ENCODE peak calls at places on chromosomes 6 and 20, in five cellular contexts. One of them, this sample, is unnamed.

GRCh38 chr6:3789018-3789895 is 37.7 kb upstream of the PXDC1 start:
- DNase-seq in SK-N-SH: no peak
- DNase-seq in psoas muscle: no peak
- DNase-seq in right cardiac atrium: no peak
- DNase-seq in sigmoid colon: no peak
- DNase-seq in this sample: peak; percentile 57

GRCh38 chr6:138973481-138974140 is 14.4 kb downstream of the REPS1 start:
- DNase-seq in right cardiac atrium: no peak
- DNase-seq in sigmoid colon: no peak
- DNase-seq in psoas muscle: no peak
- DNase-seq in SK-N-SH: no peak
- DNase-seq in this sample: peak; percentile 76

GRCh38 chr6:144559865-144560603 is 274.9 kb downstream of the UTRN start:
- DNase-seq in sigmoid colon: no peak
- DNase-seq in psoas muscle: no peak
- DNase-seq in SK-N-SH: peak; percentile 21
- DNase-seq in right cardiac atrium: no peak
- DNase-seq in this sample: peak; percentile 46

GRCh38 chr6:151679081-151679480 is 128.4 kb upstream of the ESR1 start:
- DNase-seq in sigmoid colon: no peak
- DNase-seq in SK-N-SH: no peak
- DNase-seq in psoas muscle: peak; percentile 64
- DNase-seq in right cardiac atrium: peak; percentile 56
- DNase-seq in this sample: peak; percentile 70

GRCh38 chr20:4766631-4767030 is 44.9 kb downstream of the PRND start:
- DNase-seq in right cardiac atrium: peak; percentile 18
- DNase-seq in sigmoid colon: no peak
- DNase-seq in SK-N-SH: no peak
- DNase-seq in psoas muscle: no peak
- DNase-seq in this sample: no peak

GRCh38 chr6:119628691-119629621 is 279.4 kb upstream of the MAN1A1 start:
- DNase-seq in right cardiac atrium: no peak
- DNase-seq in SK-N-SH: no peak
- DNase-seq in psoas muscle: no peak
- DNase-seq in sigmoid colon: no peak
- DNase-seq in this sample: peak; percentile 4

GRCh38 chr6:157966597-157966977 is 15.1 kb upstream of the SYNJ2 start:
- DNase-seq in SK-N-SH: no peak
- DNase-seq in sigmoid colon: peak; percentile 35
- DNase-seq in right cardiac atrium: no peak
- DNase-seq in psoas muscle: no peak
- DNase-seq in this sample: no peak

GRCh38 chr6:73180718-73181619 is 44.3 kb downstream of the KHDC1L start:
- DNase-seq in psoas muscle: no peak
- DNase-seq in SK-N-SH: peak; percentile 56
- DNase-seq in right cardiac atrium: peak; percentile 55
- DNase-seq in sigmoid colon: no peak
- DNase-seq in this sample: peak; percentile 85

GRCh38 chr6:127120109-127120786 is 1.8 kb downstream of the RSPO3 start:
- DNase-seq in psoas muscle: peak; percentile 57
- DNase-seq in SK-N-SH: peak; percentile 34
- DNase-seq in right cardiac atrium: peak; percentile 42
- DNase-seq in sigmoid colon: peak; percentile 65
- DNase-seq in this sample: no peak

GRCh38 chr6:106546322-106547052 is 82.8 kb downstream of the RTN4IP1 start:
- DNase-seq in right cardiac atrium: no peak
- DNase-seq in psoas muscle: no peak
- DNase-seq in sigmoid colon: no peak
- DNase-seq in SK-N-SH: no peak
- DNase-seq in this sample: peak; percentile 90

GRCh38 chr6:156803353-156803752 is 26.2 kb downstream of the ARID1B start:
- DNase-seq in right cardiac atrium: no peak
- DNase-seq in psoas muscle: no peak
- DNase-seq in sigmoid colon: no peak
- DNase-seq in SK-N-SH: no peak
- DNase-seq in this sample: no peak

GRCh38 chr6:37517411-37517812 is 17.7 kb upstream of the CCDC167 start:
- DNase-seq in psoas muscle: no peak
- DNase-seq in right cardiac atrium: no peak
- DNase-seq in sigmoid colon: no peak
- DNase-seq in SK-N-SH: no peak
- DNase-seq in this sample: no peak

GRCh38 chr6:113995632-113996031 is 24.7 kb upstream of the HDAC2 start:
- DNase-seq in psoas muscle: peak; percentile 67
- DNase-seq in right cardiac atrium: peak; percentile 54
- DNase-seq in sigmoid colon: peak; percentile 69
- DNase-seq in SK-N-SH: peak; percentile 35
- DNase-seq in this sample: peak; percentile 95

GRCh38 chr6:134714679-134715078 is 235.2 kb downstream of the ALDH8A1 start:
- DNase-seq in psoas muscle: no peak
- DNase-seq in right cardiac atrium: peak; percentile 46
- DNase-seq in SK-N-SH: no peak
- DNase-seq in sigmoid colon: no peak
- DNase-seq in this sample: no peak

GRCh38 chr6:3026811-3027626 is 27.3 kb downstream of the NQO2 start:
- DNase-seq in SK-N-SH: no peak
- DNase-seq in right cardiac atrium: no peak
- DNase-seq in psoas muscle: no peak
- DNase-seq in sigmoid colon: no peak
- DNase-seq in this sample: peak; percentile 37

GRCh38 chr20:58021481-58021880 is 207.0 kb downstream of the ANKRD60 start:
- DNase-seq in psoas muscle: peak; percentile 76
- DNase-seq in right cardiac atrium: peak; percentile 86
- DNase-seq in sigmoid colon: peak; percentile 77
- DNase-seq in SK-N-SH: peak; percentile 59
- DNase-seq in this sample: no peak

GRCh38 chr6:169859978-169860703 is 108.7 kb downstream of the ERMARD start:
- DNase-seq in right cardiac atrium: no peak
- DNase-seq in psoas muscle: no peak
- DNase-seq in sigmoid colon: no peak
- DNase-seq in SK-N-SH: peak; percentile 19
- DNase-seq in this sample: no peak

GRCh38 chr6:6351626-6352025 is 31.2 kb upstream of the F13A1 start:
- DNase-seq in SK-N-SH: no peak
- DNase-seq in right cardiac atrium: no peak
- DNase-seq in psoas muscle: no peak
- DNase-seq in sigmoid colon: no peak
- DNase-seq in this sample: no peak

GRCh38 chr6:113591896-113592827 is 265.0 kb upstream of the MARCKS start:
- DNase-seq in right cardiac atrium: no peak
- DNase-seq in sigmoid colon: no peak
- DNase-seq in psoas muscle: no peak
- DNase-seq in SK-N-SH: no peak
- DNase-seq in this sample: peak; percentile 57

GRCh38 chr20:3222635-3223600 is 13.6 kb downstream of the ITPA start:
- DNase-seq in psoas muscle: peak; percentile 77
- DNase-seq in SK-N-SH: no peak
- DNase-seq in sigmoid colon: no peak
- DNase-seq in right cardiac atrium: no peak
- DNase-seq in this sample: no peak

GRCh38 chr6:81938014-81938761 is 185.7 kb upstream of the TENT5A start:
- DNase-seq in right cardiac atrium: no peak
- DNase-seq in sigmoid colon: no peak
- DNase-seq in SK-N-SH: no peak
- DNase-seq in psoas muscle: no peak
- DNase-seq in this sample: peak; percentile 98

GRCh38 chr6:143397229-143398222 is 53.0 kb downstream of the ADAT2 start:
- DNase-seq in right cardiac atrium: peak; percentile 56
- DNase-seq in sigmoid colon: no peak
- DNase-seq in SK-N-SH: no peak
- DNase-seq in psoas muscle: peak; percentile 55
- DNase-seq in this sample: peak; percentile 66

GRCh38 chr6:1477432-1478090 is 88.2 kb downstream of the FOXF2 start:
- DNase-seq in sigmoid colon: no peak
- DNase-seq in SK-N-SH: no peak
- DNase-seq in right cardiac atrium: no peak
- DNase-seq in psoas muscle: no peak
- DNase-seq in this sample: peak; percentile 96

GRCh38 chr6:79946773-79947190 is 571 bp downstream of the ELOVL4 start:
- DNase-seq in psoas muscle: no peak
- DNase-seq in SK-N-SH: no peak
- DNase-seq in sigmoid colon: peak; percentile 61
- DNase-seq in right cardiac atrium: peak; percentile 41
- DNase-seq in this sample: peak; percentile 22

GRCh38 chr6:3438190-3439167 is 18.4 kb downstream of the SLC22A23 start:
- DNase-seq in sigmoid colon: peak; percentile 84
- DNase-seq in SK-N-SH: no peak
- DNase-seq in psoas muscle: peak; percentile 78
- DNase-seq in right cardiac atrium: no peak
- DNase-seq in this sample: peak; percentile 80

GRCh38 chr6:148497256-148497655 is 154.6 kb downstream of the SASH1 start:
- DNase-seq in psoas muscle: no peak
- DNase-seq in sigmoid colon: no peak
- DNase-seq in right cardiac atrium: no peak
- DNase-seq in SK-N-SH: no peak
- DNase-seq in this sample: peak; percentile 47

GRCh38 chr6:166738778-166739654 is 112.0 kb upstream of the RPS6KA2 start:
- DNase-seq in SK-N-SH: no peak
- DNase-seq in sigmoid colon: no peak
- DNase-seq in right cardiac atrium: no peak
- DNase-seq in psoas muscle: no peak
- DNase-seq in this sample: no peak

DNA sequence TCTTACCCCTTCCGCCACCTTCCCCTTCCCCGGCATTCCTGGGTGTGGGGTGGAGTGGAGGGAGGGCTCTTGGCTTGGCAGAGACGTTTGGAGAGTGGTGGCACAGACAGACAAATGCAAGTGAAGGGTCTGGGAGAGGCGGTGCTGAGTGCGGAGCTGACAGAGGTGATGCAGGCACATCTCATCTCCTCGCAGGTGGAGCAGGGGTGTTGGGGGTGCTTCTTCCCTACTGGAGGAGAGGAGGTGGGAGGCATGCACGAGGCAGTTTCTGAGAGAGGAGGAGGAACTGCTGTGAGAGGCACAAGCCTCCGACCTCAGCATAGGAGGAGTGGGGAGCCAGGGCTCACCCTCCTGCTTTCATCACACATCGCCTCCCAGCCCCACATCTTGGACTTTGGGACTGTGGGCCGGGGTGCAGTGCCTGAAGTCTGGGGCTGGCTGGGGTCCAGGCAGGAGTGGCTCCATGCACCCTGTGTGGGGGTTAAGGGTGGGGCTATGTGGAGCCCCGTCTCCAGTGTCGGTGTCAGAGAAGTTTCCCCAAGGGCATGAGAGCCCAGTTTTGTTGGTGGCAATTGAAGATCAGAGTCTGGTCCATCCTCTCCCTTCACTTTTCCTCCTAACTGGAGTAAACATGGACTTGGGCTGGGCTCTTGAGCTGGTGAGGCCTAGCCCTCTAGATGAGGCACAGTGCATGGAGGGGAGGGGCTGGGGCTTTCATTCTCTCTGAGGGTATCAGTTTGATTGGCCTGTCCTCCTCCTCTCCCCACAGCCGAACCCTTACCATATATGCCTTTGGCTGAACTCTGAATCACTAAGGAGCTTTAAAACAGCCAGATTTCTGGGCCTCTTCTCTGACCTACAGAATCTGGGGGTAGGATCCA is 20.2 kb upstream of the SLC22A7 start:
- DNase-seq in right cardiac atrium: no peak
- DNase-seq in sigmoid colon: no peak
- DNase-seq in SK-N-SH: no peak
- DNase-seq in psoas muscle: no peak
- DNase-seq in this sample: peak; percentile 3
- H3K4me3 ChIP-seq in right cardiac atrium: no peak overlapping the region
- H3K4me3 ChIP-seq in sigmoid colon: no peak overlapping the region
- H3K4me3 ChIP-seq in SK-N-SH: no peak overlapping the region
- H3K4me3 ChIP-seq in psoas muscle: no peak overlapping the region
- H3K4me3 ChIP-seq in this sample: no peak overlapping the region

GRCh38 chr6:30127238-30128093 is 8.5 kb upstream of the TRIM40 start:
- DNase-seq in SK-N-SH: no peak
- DNase-seq in psoas muscle: no peak
- DNase-seq in sigmoid colon: no peak
- DNase-seq in right cardiac atrium: peak; percentile 50
- DNase-seq in this sample: no peak
- H3K4me3 ChIP-seq in SK-N-SH: no peak overlapping the region
- H3K4me3 ChIP-seq in psoas muscle: peak overlapping the region; percentile 48
- H3K4me3 ChIP-seq in sigmoid colon: no peak overlapping the region
- H3K4me3 ChIP-seq in right cardiac atrium: no peak overlapping the region
- H3K4me3 ChIP-seq in this sample: no peak overlapping the region

GRCh38 chr6:14865609-14866100 is 380.2 kb upstream of the JARID2 start:
- DNase-seq in sigmoid colon: no peak
- DNase-seq in SK-N-SH: no peak
- DNase-seq in psoas muscle: no peak
- DNase-seq in right cardiac atrium: no peak
- DNase-seq in this sample: peak; percentile 12
- H3K4me3 ChIP-seq in sigmoid colon: no peak overlapping the region
- H3K4me3 ChIP-seq in SK-N-SH: no peak overlapping the region
- H3K4me3 ChIP-seq in psoas muscle: no peak overlapping the region
- H3K4me3 ChIP-seq in right cardiac atrium: no peak overlapping the region
- H3K4me3 ChIP-seq in this sample: no peak overlapping the region

DNA sequence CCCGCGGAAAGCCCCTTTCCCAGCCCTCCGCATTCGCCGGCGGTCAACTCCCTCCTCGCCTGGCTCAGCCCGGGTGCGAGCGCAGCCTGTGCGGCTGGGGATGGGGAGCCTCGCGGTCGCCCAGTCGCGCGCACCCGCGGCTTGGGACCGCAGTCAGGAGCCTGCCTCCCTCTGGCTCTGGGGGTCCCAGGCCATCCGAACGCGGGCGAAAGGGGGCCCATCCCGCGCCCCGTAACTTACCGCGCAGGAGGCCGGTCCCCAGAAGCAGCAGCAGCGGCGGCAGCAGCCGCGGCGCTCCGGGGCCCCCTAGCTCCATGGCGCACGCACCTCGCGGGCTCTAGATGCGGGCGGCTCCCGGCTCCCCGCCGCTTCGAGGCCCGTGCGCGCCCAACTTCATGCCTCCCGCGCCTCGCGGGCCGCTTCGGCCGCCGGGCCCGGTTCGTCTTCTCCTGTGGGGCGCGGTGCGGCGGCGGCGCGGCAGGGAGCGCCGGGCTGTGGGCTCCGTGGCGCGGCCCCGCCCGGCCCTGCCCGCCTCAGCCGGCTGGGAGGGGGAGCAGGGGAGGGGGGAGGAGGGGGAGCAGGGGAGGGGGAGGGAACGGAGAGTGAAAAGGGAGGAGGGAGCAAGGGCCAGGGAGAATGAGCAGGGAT is at the start of gene CHRNA4:
- DNase-seq in right cardiac atrium: peak; percentile 39
- DNase-seq in psoas muscle: no peak
- DNase-seq in sigmoid colon: no peak
- DNase-seq in SK-N-SH: peak; percentile 68
- DNase-seq in this sample: no peak
- H3K4me3 ChIP-seq in right cardiac atrium: no peak within 1 kb of the TSS
- H3K4me3 ChIP-seq in psoas muscle: no peak within 1 kb of the TSS
- H3K4me3 ChIP-seq in sigmoid colon: peak within 1 kb of the TSS; percentile 4
- H3K4me3 ChIP-seq in SK-N-SH: no peak within 1 kb of the TSS
- H3K4me3 ChIP-seq in this sample: no peak within 1 kb of the TSS

This sample was measured in fibroblast of the aortic adventitia.